ENCODE peak calls at places on chromosomes 2 and 18, in seven cellular contexts. D, Z, Y, V, R, C and O are unnamed samples.

GRCh38 chr18:26515643-26516495 is 32.5 kb downstream of the KCTD1 start:
- DNase-seq in D (no peak), Z (no peak), Y (no peak), V (no peak), R (no peak), C (no peak), O (no peak)

GRCh38 chr2:62014102-62014501 is 108.6 kb downstream of the COMMD1 start:
- DNase-seq in D (no peak), Z (no peak), Y (peak; percentile 90), V (peak; percentile 34), R (peak; percentile 51), C (peak; percentile 92), O (peak; percentile 65)

GRCh38 chr18:6257950-6258349 is 156.8 kb downstream of the L3MBTL4 start:
- DNase-seq in D (no peak), Z (no peak), Y (no peak), V (no peak), R (no peak), C (no peak), O (no peak)

GRCh38 chr2:9109871-9110270 is 96.7 kb upstream of the ASAP2 start:
- DNase-seq in D (no peak), Z (no peak), Y (no peak), V (no peak), R (no peak), C (no peak), O (no peak)

GRCh38 chr2:232876071-232876977 is 6.3 kb downstream of the SNORC start:
- DNase-seq in D (peak; percentile 24), Z (no peak), Y (peak; percentile 51), V (peak; percentile 41), R (peak; percentile 40), C (peak; percentile 39), O (no peak)

GRCh38 chr18:5285326-5285725 is 10.2 kb downstream of the ZBTB14 start:
- DNase-seq in D (no peak), Z (no peak), Y (no peak), V (peak; percentile 49), R (no peak), C (no peak), O (no peak)

GRCh38 chr2:218262631-218263586 is 2.1 kb downstream of the GPBAR1 start:
- DNase-seq in D (no peak), Z (no peak), Y (peak; percentile 70), V (no peak), R (no peak), C (no peak), O (peak; percentile 24)

GRCh38 chr2:143545643-143546275 is 416.5 kb downstream of the ARHGAP15 start:
- DNase-seq in D (no peak), Z (no peak), Y (no peak), V (no peak), R (peak; percentile 24), C (no peak), O (no peak)

GRCh38 chr18:39389800-39390379 is 1824.3 kb upstream of the CELF4 start:
- DNase-seq in D (peak; percentile 21), Z (no peak), Y (no peak), V (no peak), R (no peak), C (no peak), O (peak; percentile 10)

GRCh38 chr2:161650116-161651015 is 26.1 kb downstream of the SLC4A10 start:
- DNase-seq in D (no peak), Z (no peak), Y (no peak), V (no peak), R (no peak), C (no peak), O (no peak)

GRCh38 chr18:79402977-79403722 is 7.4 kb downstream of the NFATC1 start:
- DNase-seq in D (no peak), Z (peak; percentile 91), Y (peak; percentile 95), V (no peak), R (peak; percentile 86), C (peak; percentile 46), O (peak; percentile 54)

GRCh38 chr18:74353169-74353775 is 37.6 kb downstream of the C18orf63 start:
- DNase-seq in D (peak; percentile 47), Z (no peak), Y (peak; percentile 80), V (peak; percentile 12), R (peak; percentile 87), C (peak; percentile 60), O (peak; percentile 76)

GRCh38 chr18:3192752-3193151 is 27.0 kb downstream of the MYOM1 start:
- DNase-seq in D (no peak), Z (no peak), Y (no peak), V (no peak), R (no peak), C (no peak), O (no peak)

GRCh38 chr18:5142859-5143258 is 54.2 kb downstream of the AKAIN1 start:
- DNase-seq in D (no peak), Z (no peak), Y (no peak), V (no peak), R (no peak), C (no peak), O (no peak)

GRCh38 chr2:47299555-47299954 is 103.4 kb upstream of the MSH2 start:
- DNase-seq in D (no peak), Z (no peak), Y (no peak), V (no peak), R (peak; percentile 92), C (no peak), O (no peak)

GRCh38 chr2:148615446-148615845 is 29.1 kb upstream of the EPC2 start:
- DNase-seq in D (no peak), Z (no peak), Y (no peak), V (no peak), R (no peak), C (no peak), O (no peak)

GRCh38 chr2:215271466-215271865 is 40.4 kb upstream of the ATIC start:
- DNase-seq in D (no peak), Z (no peak), Y (no peak), V (no peak), R (no peak), C (no peak), O (no peak)

GRCh38 chr18:33761363-33761762 is 183.3 kb downstream of the ASXL3 start:
- DNase-seq in D (no peak), Z (no peak), Y (no peak), V (peak; percentile 58), R (peak; percentile 60), C (no peak), O (no peak)

GRCh38 chr18:59479776-59480175 is 120.7 kb upstream of the LMAN1 start:
- DNase-seq in D (no peak), Z (no peak), Y (no peak), V (no peak), R (no peak), C (no peak), O (no peak)

GRCh38 chr2:161975062-161975812 is 98.8 kb downstream of the DPP4 start:
- DNase-seq in D (no peak), Z (no peak), Y (no peak), V (no peak), R (peak; percentile 27), C (no peak), O (no peak)

GRCh38 chr18:27413495-27414401 is 228.6 kb upstream of the CHST9 start:
- DNase-seq in D (no peak), Z (no peak), Y (no peak), V (no peak), R (peak; percentile 64), C (no peak), O (peak; percentile 38)

GRCh38 chr18:9782073-9782857 is 74.2 kb downstream of the RAB31 start:
- DNase-seq in D (no peak), Z (no peak), Y (no peak), V (no peak), R (peak; percentile 90), C (no peak), O (no peak)

GRCh38 chr2:204012081-204012653 is 75.6 kb downstream of the ICOS start:
- DNase-seq in D (no peak), Z (no peak), Y (no peak), V (no peak), R (peak; percentile 6), C (peak; percentile 87), O (peak; percentile 32)

GRCh38 chr2:214138779-214139178 is 272.1 kb upstream of the VWC2L start:
- DNase-seq in D (no peak), Z (no peak), Y (no peak), V (no peak), R (no peak), C (no peak), O (no peak)

GRCh38 chr18:13175754-13176210 is 42.8 kb upstream of the LDLRAD4 start:
- DNase-seq in D (no peak), Z (no peak), Y (no peak), V (no peak), R (no peak), C (no peak), O (no peak)

DNA sequence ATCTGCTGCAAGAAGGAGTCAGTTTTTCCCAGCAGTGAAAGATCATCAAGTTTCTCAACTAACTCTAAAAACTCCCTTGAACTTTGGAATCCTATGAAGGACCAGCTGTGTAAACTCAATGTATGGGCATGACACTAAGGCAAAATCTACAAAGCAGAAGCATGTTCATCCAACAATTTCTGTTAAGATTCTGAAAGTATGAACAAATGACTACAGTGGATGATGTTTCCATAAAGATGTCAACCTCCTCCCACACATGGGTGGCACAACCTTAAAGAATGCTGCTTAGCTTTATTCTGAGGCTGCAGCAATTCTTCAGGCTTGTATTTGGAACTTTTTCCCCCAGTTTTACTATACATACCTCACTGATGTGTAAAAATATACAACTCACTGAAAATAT is 47.2 kb downstream of the WDR33 start:
- DNase-seq in D (no peak), Z (no peak), Y (no peak), V (no peak), R (peak; percentile 83), C (no peak), O (no peak)
- H3K36me3 ChIP-seq in D (peaks cover 22% of the 10 kb centered on the region), Z (peaks cover 72% of the 10 kb centered on the region), Y (peaks cover 71% of the 10 kb centered on the region), V (peaks cover 90% of the 10 kb centered on the region), R (peaks cover 38% of the 10 kb centered on the region), C (peaks cover 7% of the 10 kb centered on the region), O (peaks cover 40% of the 10 kb centered on the region)

GRCh38 chr18:50138181-50139064 is 56.5 kb downstream of the MYO5B start:
- DNase-seq in D (no peak), Z (no peak), Y (no peak), V (no peak), R (no peak), C (no peak), O (no peak)

GRCh38 chr18:50143891-50144290 is 51.1 kb downstream of the MYO5B start:
- DNase-seq in D (no peak), Z (no peak), Y (no peak), V (no peak), R (no peak), C (no peak), O (no peak)

GRCh38 chr18:50144535-50144934 is 50.4 kb downstream of the MYO5B start:
- DNase-seq in D (no peak), Z (no peak), Y (no peak), V (no peak), R (no peak), C (no peak), O (no peak)

GRCh38 chr18:50142441-50143120 is 52.4 kb downstream of the MYO5B start:
- DNase-seq in D (no peak), Z (no peak), Y (no peak), V (no peak), R (no peak), C (no peak), O (no peak)

GRCh38 chr18:50143295-50143694 is 51.7 kb downstream of the MYO5B start:
- DNase-seq in D (no peak), Z (no peak), Y (no peak), V (no peak), R (no peak), C (no peak), O (no peak)
- H3K4me1 ChIP-seq in D (no peaks in the 10 kb centered on the region), Z (no peaks in the 10 kb centered on the region), Y (no peaks in the 10 kb centered on the region), V (no peaks in the 10 kb centered on the region), R (no peaks in the 10 kb centered on the region), C (no peaks in the 10 kb centered on the region), O (peaks cover 17% of the 10 kb centered on the region)

GRCh38 chr2:36497570-36498163 is 100.3 kb downstream of the FEZ2 start:
- DNase-seq in D (no peak), Z (no peak), Y (no peak), V (no peak), R (no peak), C (no peak), O (no peak)
- H3K36me3 ChIP-seq in D (peaks cover 8% of the 10 kb centered on the region), Z (peaks cover 3% of the 10 kb centered on the region), Y (peaks cover 23% of the 10 kb centered on the region), V (peaks cover 18% of the 10 kb centered on the region), R (peaks cover 95% of the 10 kb centered on the region), C (no peaks in the 10 kb centered on the region), O (no peaks in the 10 kb centered on the region)

GRCh38 chr2:64514018-64514417 is 10.1 kb upstream of the AFTPH start:
- DNase-seq in D (no peak), Z (no peak), Y (no peak), V (no peak), R (peak; percentile 19), C (peak; percentile 22), O (no peak)
- H3K4me1 ChIP-seq in D (peaks cover 3% of the 10 kb centered on the region), Z (no peaks in the 10 kb centered on the region), Y (no peaks in the 10 kb centered on the region), V (no peaks in the 10 kb centered on the region), R (no peaks in the 10 kb centered on the region), C (peaks cover 16% of the 10 kb centered on the region), O (no peaks in the 10 kb centered on the region)